ENCODE peak calls at places on chromosomes 1 and 21, in five cellular contexts. One of them, this sample, is unnamed.

GRCh38 chr1:33256335-33256700 is at the start of gene ZNF362:
- DNase-seq in GM13976: peak; percentile 82
- DNase-seq in activated naive CD8-positive, alpha-beta T cell treated with anti-CD3 and anti-CD28 coated beads for 36 hours: peak; percentile 79
- DNase-seq in activated CD4-positive, alpha-beta T cell treated with anti-CD3 and anti-CD28 coated beads, Interleukin-2, amount 10 ng/mL, durations not matched to agents 7 days and 5 days: peak; percentile 76
- DNase-seq in Right ventricle myocardium superior: peak; percentile 78
- DNase-seq in this sample: peak; percentile 83

GRCh38 chr1:236307437-236307836 is 25.7 kb upstream of the ERO1B start:
- DNase-seq in activated naive CD8-positive, alpha-beta T cell treated with anti-CD3 and anti-CD28 coated beads for 36 hours: no peak
- DNase-seq in GM13976: no peak
- DNase-seq in Right ventricle myocardium superior: no peak
- DNase-seq in activated CD4-positive, alpha-beta T cell treated with anti-CD3 and anti-CD28 coated beads, Interleukin-2, amount 10 ng/mL, durations not matched to agents 7 days and 5 days: no peak
- DNase-seq in this sample: no peak

GRCh38 chr1:180693564-180694244 is 61.9 kb downstream of the XPR1 start:
- DNase-seq in Right ventricle myocardium superior: no peak
- DNase-seq in activated CD4-positive, alpha-beta T cell treated with anti-CD3 and anti-CD28 coated beads, Interleukin-2, amount 10 ng/mL, durations not matched to agents 7 days and 5 days: no peak
- DNase-seq in GM13976: no peak
- DNase-seq in activated naive CD8-positive, alpha-beta T cell treated with anti-CD3 and anti-CD28 coated beads for 36 hours: no peak
- DNase-seq in this sample: no peak

GRCh38 chr1:25003457-25004190 is 73.5 kb upstream of the RUNX3 start:
- DNase-seq in activated naive CD8-positive, alpha-beta T cell treated with anti-CD3 and anti-CD28 coated beads for 36 hours: peak; percentile 61
- DNase-seq in Right ventricle myocardium superior: no peak
- DNase-seq in GM13976: no peak
- DNase-seq in activated CD4-positive, alpha-beta T cell treated with anti-CD3 and anti-CD28 coated beads, Interleukin-2, amount 10 ng/mL, durations not matched to agents 7 days and 5 days: no peak
- DNase-seq in this sample: no peak

GRCh38 chr1:82604524-82604923 is 803.8 kb downstream of the ADGRL2 start:
- DNase-seq in GM13976: no peak
- DNase-seq in activated naive CD8-positive, alpha-beta T cell treated with anti-CD3 and anti-CD28 coated beads for 36 hours: no peak
- DNase-seq in Right ventricle myocardium superior: no peak
- DNase-seq in activated CD4-positive, alpha-beta T cell treated with anti-CD3 and anti-CD28 coated beads, Interleukin-2, amount 10 ng/mL, durations not matched to agents 7 days and 5 days: no peak
- DNase-seq in this sample: no peak

GRCh38 chr1:183808296-183809027 is 3.5 kb downstream of the RGL1 start:
- DNase-seq in GM13976: no peak
- DNase-seq in activated naive CD8-positive, alpha-beta T cell treated with anti-CD3 and anti-CD28 coated beads for 36 hours: no peak
- DNase-seq in activated CD4-positive, alpha-beta T cell treated with anti-CD3 and anti-CD28 coated beads, Interleukin-2, amount 10 ng/mL, durations not matched to agents 7 days and 5 days: no peak
- DNase-seq in Right ventricle myocardium superior: no peak
- DNase-seq in this sample: no peak

GRCh38 chr21:36065497-36066036 is 4.3 kb upstream of the CBR1 start:
- DNase-seq in Right ventricle myocardium superior: no peak
- DNase-seq in GM13976: no peak
- DNase-seq in activated CD4-positive, alpha-beta T cell treated with anti-CD3 and anti-CD28 coated beads, Interleukin-2, amount 10 ng/mL, durations not matched to agents 7 days and 5 days: peak; percentile 24
- DNase-seq in activated naive CD8-positive, alpha-beta T cell treated with anti-CD3 and anti-CD28 coated beads for 36 hours: peak; percentile 30
- DNase-seq in this sample: no peak

GRCh38 chr1:231724876-231725647 is 98.5 kb downstream of the DISC1 start:
- DNase-seq in activated CD4-positive, alpha-beta T cell treated with anti-CD3 and anti-CD28 coated beads, Interleukin-2, amount 10 ng/mL, durations not matched to agents 7 days and 5 days: peak; percentile 21
- DNase-seq in Right ventricle myocardium superior: no peak
- DNase-seq in GM13976: peak; percentile 30
- DNase-seq in activated naive CD8-positive, alpha-beta T cell treated with anti-CD3 and anti-CD28 coated beads for 36 hours: peak; percentile 9
- DNase-seq in this sample: no peak

GRCh38 chr1:237013608-237014007 is 9.4 kb upstream of the MT1HL1 start:
- DNase-seq in Right ventricle myocardium superior: no peak
- DNase-seq in activated naive CD8-positive, alpha-beta T cell treated with anti-CD3 and anti-CD28 coated beads for 36 hours: no peak
- DNase-seq in GM13976: no peak
- DNase-seq in activated CD4-positive, alpha-beta T cell treated with anti-CD3 and anti-CD28 coated beads, Interleukin-2, amount 10 ng/mL, durations not matched to agents 7 days and 5 days: no peak
- DNase-seq in this sample: no peak

GRCh38 chr1:17819129-17819802 is 64.1 kb downstream of the ACTL8 start:
- DNase-seq in GM13976: no peak
- DNase-seq in Right ventricle myocardium superior: peak; percentile 74
- DNase-seq in activated naive CD8-positive, alpha-beta T cell treated with anti-CD3 and anti-CD28 coated beads for 36 hours: no peak
- DNase-seq in activated CD4-positive, alpha-beta T cell treated with anti-CD3 and anti-CD28 coated beads, Interleukin-2, amount 10 ng/mL, durations not matched to agents 7 days and 5 days: no peak
- DNase-seq in this sample: peak; percentile 25

GRCh38 chr1:161200992-161201827 is 957 bp upstream of the NDUFS2 start:
- DNase-seq in activated naive CD8-positive, alpha-beta T cell treated with anti-CD3 and anti-CD28 coated beads for 36 hours: no peak
- DNase-seq in activated CD4-positive, alpha-beta T cell treated with anti-CD3 and anti-CD28 coated beads, Interleukin-2, amount 10 ng/mL, durations not matched to agents 7 days and 5 days: no peak
- DNase-seq in Right ventricle myocardium superior: peak; percentile 65
- DNase-seq in GM13976: peak; percentile 22
- DNase-seq in this sample: peak; percentile 76

GRCh38 chr1:111214086-111214801 is 13.3 kb upstream of the CHI3L2 start:
- DNase-seq in activated naive CD8-positive, alpha-beta T cell treated with anti-CD3 and anti-CD28 coated beads for 36 hours: no peak
- DNase-seq in GM13976: no peak
- DNase-seq in activated CD4-positive, alpha-beta T cell treated with anti-CD3 and anti-CD28 coated beads, Interleukin-2, amount 10 ng/mL, durations not matched to agents 7 days and 5 days: no peak
- DNase-seq in Right ventricle myocardium superior: no peak
- DNase-seq in this sample: no peak

This sample was measured in psoas muscle.